ENCODE peak calls at places on chromosomes 11 and 22, in four cellular contexts. One of them, this sample, is unnamed.

GRCh38 chr11:62611705-62612365 is 740 bp downstream of the EML3 start:
- DNase-seq in head of caudate nucleus: peak
- DNase-seq in activated CD4-positive, CD25-positive, alpha-beta regulatory T cell treated with anti-CD3 and anti-CD28 coated beads, Interleukin-2, amount 50 U/mL, for 16 hours: no peak
- DNase-seq in NCI-H524: no peak
- DNase-seq in this sample: peak

GRCh38 chr11:11027271-11027670 is 169.4 kb upstream of the ZBED5 start:
- DNase-seq in activated CD4-positive, CD25-positive, alpha-beta regulatory T cell treated with anti-CD3 and anti-CD28 coated beads, Interleukin-2, amount 50 U/mL, for 16 hours: no peak
- DNase-seq in NCI-H524: no peak
- DNase-seq in head of caudate nucleus: no peak
- DNase-seq in this sample: no peak

GRCh38 chr11:44229664-44230063 is 80.3 kb downstream of the ALX4 start:
- DNase-seq in head of caudate nucleus: no peak
- DNase-seq in activated CD4-positive, CD25-positive, alpha-beta regulatory T cell treated with anti-CD3 and anti-CD28 coated beads, Interleukin-2, amount 50 U/mL, for 16 hours: no peak
- DNase-seq in NCI-H524: no peak
- DNase-seq in this sample: no peak

GRCh38 chr11:129700701-129701100 is 114.9 kb upstream of the TMEM45B start:
- DNase-seq in NCI-H524: no peak
- DNase-seq in head of caudate nucleus: no peak
- DNase-seq in activated CD4-positive, CD25-positive, alpha-beta regulatory T cell treated with anti-CD3 and anti-CD28 coated beads, Interleukin-2, amount 50 U/mL, for 16 hours: no peak
- DNase-seq in this sample: no peak

GRCh38 chr11:70089631-70090030 is 11.5 kb downstream of the ANO1 start:
- DNase-seq in head of caudate nucleus: no peak
- DNase-seq in activated CD4-positive, CD25-positive, alpha-beta regulatory T cell treated with anti-CD3 and anti-CD28 coated beads, Interleukin-2, amount 50 U/mL, for 16 hours: no peak
- DNase-seq in NCI-H524: no peak
- DNase-seq in this sample: no peak

GRCh38 chr22:49590851-49591445 is 236.7 kb downstream of the BRD1 start:
- DNase-seq in activated CD4-positive, CD25-positive, alpha-beta regulatory T cell treated with anti-CD3 and anti-CD28 coated beads, Interleukin-2, amount 50 U/mL, for 16 hours: no peak
- DNase-seq in head of caudate nucleus: no peak
- DNase-seq in NCI-H524: no peak
- DNase-seq in this sample: peak

GRCh38 chr11:65862941-65863888 is 3.0 kb downstream of the MUS81 start:
- DNase-seq in NCI-H524: no peak
- DNase-seq in activated CD4-positive, CD25-positive, alpha-beta regulatory T cell treated with anti-CD3 and anti-CD28 coated beads, Interleukin-2, amount 50 U/mL, for 16 hours: no peak
- DNase-seq in head of caudate nucleus: no peak
- DNase-seq in this sample: peak

GRCh38 chr11:64998141-64998540 is 1.4 kb upstream of the BATF2 start:
- DNase-seq in head of caudate nucleus: no peak
- DNase-seq in activated CD4-positive, CD25-positive, alpha-beta regulatory T cell treated with anti-CD3 and anti-CD28 coated beads, Interleukin-2, amount 50 U/mL, for 16 hours: no peak
- DNase-seq in NCI-H524: no peak
- DNase-seq in this sample: no peak

GRCh38 chr11:69518081-69518950 is 36.9 kb downstream of the LINC01488 start:
- DNase-seq in activated CD4-positive, CD25-positive, alpha-beta regulatory T cell treated with anti-CD3 and anti-CD28 coated beads, Interleukin-2, amount 50 U/mL, for 16 hours: no peak
- DNase-seq in NCI-H524: no peak
- DNase-seq in head of caudate nucleus: no peak
- DNase-seq in this sample: no peak

GRCh38 chr11:77140231-77140959 is 12.3 kb downstream of the MYO7A start:
- DNase-seq in activated CD4-positive, CD25-positive, alpha-beta regulatory T cell treated with anti-CD3 and anti-CD28 coated beads, Interleukin-2, amount 50 U/mL, for 16 hours: no peak
- DNase-seq in head of caudate nucleus: no peak
- DNase-seq in NCI-H524: peak
- DNase-seq in this sample: no peak

GRCh38 chr11:30908857-30909256 is 322.7 kb upstream of the MPPED2 start:
- DNase-seq in activated CD4-positive, CD25-positive, alpha-beta regulatory T cell treated with anti-CD3 and anti-CD28 coated beads, Interleukin-2, amount 50 U/mL, for 16 hours: no peak
- DNase-seq in NCI-H524: no peak
- DNase-seq in head of caudate nucleus: no peak
- DNase-seq in this sample: no peak

GRCh38 chr22:30697975-30698374 is 3.3 kb downstream of the OSBP2 start:
- DNase-seq in head of caudate nucleus: no peak
- DNase-seq in NCI-H524: no peak
- DNase-seq in activated CD4-positive, CD25-positive, alpha-beta regulatory T cell treated with anti-CD3 and anti-CD28 coated beads, Interleukin-2, amount 50 U/mL, for 16 hours: no peak
- DNase-seq in this sample: peak

GRCh38 chr11:77026743-77027142 is 7.5 kb upstream of the B3GNT6 start:
- DNase-seq in NCI-H524: peak
- DNase-seq in activated CD4-positive, CD25-positive, alpha-beta regulatory T cell treated with anti-CD3 and anti-CD28 coated beads, Interleukin-2, amount 50 U/mL, for 16 hours: no peak
- DNase-seq in head of caudate nucleus: no peak
- DNase-seq in this sample: no peak

GRCh38 chr11:86869531-86869930 is 69.2 kb downstream of the PRSS23 start:
- DNase-seq in head of caudate nucleus: no peak
- DNase-seq in NCI-H524: no peak
- DNase-seq in activated CD4-positive, CD25-positive, alpha-beta regulatory T cell treated with anti-CD3 and anti-CD28 coated beads, Interleukin-2, amount 50 U/mL, for 16 hours: no peak
- DNase-seq in this sample: no peak

GRCh38 chr11:116481126-116481644 is 291.6 kb downstream of the BUD13 start:
- DNase-seq in activated CD4-positive, CD25-positive, alpha-beta regulatory T cell treated with anti-CD3 and anti-CD28 coated beads, Interleukin-2, amount 50 U/mL, for 16 hours: no peak
- DNase-seq in head of caudate nucleus: no peak
- DNase-seq in NCI-H524: peak
- DNase-seq in this sample: no peak

GRCh38 chr11:15568440-15568839 is 453.7 kb downstream of the INSC start:
- DNase-seq in activated CD4-positive, CD25-positive, alpha-beta regulatory T cell treated with anti-CD3 and anti-CD28 coated beads, Interleukin-2, amount 50 U/mL, for 16 hours: no peak
- DNase-seq in head of caudate nucleus: no peak
- DNase-seq in NCI-H524: no peak
- DNase-seq in this sample: no peak

GRCh38 chr22:29938285-29938693 is 55.3 kb downstream of the MTMR3 start:
- DNase-seq in NCI-H524: no peak
- DNase-seq in head of caudate nucleus: no peak
- DNase-seq in activated CD4-positive, CD25-positive, alpha-beta regulatory T cell treated with anti-CD3 and anti-CD28 coated beads, Interleukin-2, amount 50 U/mL, for 16 hours: no peak
- DNase-seq in this sample: no peak

GRCh38 chr11:63448646-63449045 is 42.3 kb downstream of the PLAAT5 start:
- DNase-seq in head of caudate nucleus: no peak
- DNase-seq in NCI-H524: no peak
- DNase-seq in activated CD4-positive, CD25-positive, alpha-beta regulatory T cell treated with anti-CD3 and anti-CD28 coated beads, Interleukin-2, amount 50 U/mL, for 16 hours: no peak
- DNase-seq in this sample: no peak

GRCh38 chr11:101129203-101129943 is at the start of gene PGR:
- DNase-seq in activated CD4-positive, CD25-positive, alpha-beta regulatory T cell treated with anti-CD3 and anti-CD28 coated beads, Interleukin-2, amount 50 U/mL, for 16 hours: no peak
- DNase-seq in head of caudate nucleus: no peak
- DNase-seq in NCI-H524: no peak
- DNase-seq in this sample: no peak

GRCh38 chr11:61963282-61964057 is 4.0 kb downstream of the FTH1 start:
- DNase-seq in activated CD4-positive, CD25-positive, alpha-beta regulatory T cell treated with anti-CD3 and anti-CD28 coated beads, Interleukin-2, amount 50 U/mL, for 16 hours: no peak
- DNase-seq in NCI-H524: no peak
- DNase-seq in head of caudate nucleus: no peak
- DNase-seq in this sample: peak

GRCh38 chr11:67273260-67273990 is 7.2 kb downstream of the GRK2 start:
- DNase-seq in activated CD4-positive, CD25-positive, alpha-beta regulatory T cell treated with anti-CD3 and anti-CD28 coated beads, Interleukin-2, amount 50 U/mL, for 16 hours: no peak
- DNase-seq in head of caudate nucleus: no peak
- DNase-seq in NCI-H524: no peak
- DNase-seq in this sample: peak

GRCh38 chr11:70400643-70401042 is 2.3 kb downstream of the CTTN start:
- DNase-seq in NCI-H524: no peak
- DNase-seq in activated CD4-positive, CD25-positive, alpha-beta regulatory T cell treated with anti-CD3 and anti-CD28 coated beads, Interleukin-2, amount 50 U/mL, for 16 hours: no peak
- DNase-seq in head of caudate nucleus: no peak
- DNase-seq in this sample: no peak

GRCh38 chr22:35329114-35329847 is 29.6 kb downstream of the TOM1 start:
- DNase-seq in NCI-H524: no peak
- DNase-seq in head of caudate nucleus: no peak
- DNase-seq in activated CD4-positive, CD25-positive, alpha-beta regulatory T cell treated with anti-CD3 and anti-CD28 coated beads, Interleukin-2, amount 50 U/mL, for 16 hours: no peak
- DNase-seq in this sample: no peak

GRCh38 chr22:44091021-44091721 is 67.1 kb downstream of the PARVB start:
- DNase-seq in activated CD4-positive, CD25-positive, alpha-beta regulatory T cell treated with anti-CD3 and anti-CD28 coated beads, Interleukin-2, amount 50 U/mL, for 16 hours: no peak
- DNase-seq in head of caudate nucleus: peak
- DNase-seq in NCI-H524: no peak
- DNase-seq in this sample: peak

GRCh38 chr22:44097263-44098020 is 73.3 kb downstream of the PARVB start:
- DNase-seq in activated CD4-positive, CD25-positive, alpha-beta regulatory T cell treated with anti-CD3 and anti-CD28 coated beads, Interleukin-2, amount 50 U/mL, for 16 hours: no peak
- DNase-seq in NCI-H524: no peak
- DNase-seq in head of caudate nucleus: no peak
- DNase-seq in this sample: peak

GRCh38 chr11:67245046-67245445 is 21.2 kb upstream of the GRK2 start:
- DNase-seq in activated CD4-positive, CD25-positive, alpha-beta regulatory T cell treated with anti-CD3 and anti-CD28 coated beads, Interleukin-2, amount 50 U/mL, for 16 hours: no peak
- DNase-seq in NCI-H524: no peak
- DNase-seq in head of caudate nucleus: no peak
- DNase-seq in this sample: no peak

GRCh38 chr11:30914143-30914762 is 328.1 kb upstream of the MPPED2 start:
- DNase-seq in head of caudate nucleus: peak
- DNase-seq in NCI-H524: peak
- DNase-seq in activated CD4-positive, CD25-positive, alpha-beta regulatory T cell treated with anti-CD3 and anti-CD28 coated beads, Interleukin-2, amount 50 U/mL, for 16 hours: no peak
- DNase-seq in this sample: no peak

GRCh38 chr11:71428861-71429435 is 19.2 kb downstream of the DHCR7 start:
- DNase-seq in head of caudate nucleus: no peak
- DNase-seq in NCI-H524: no peak
- DNase-seq in activated CD4-positive, CD25-positive, alpha-beta regulatory T cell treated with anti-CD3 and anti-CD28 coated beads, Interleukin-2, amount 50 U/mL, for 16 hours: no peak
- DNase-seq in this sample: no peak